ENCODE peak calls at places on chromosomes 4 and X, in four cellular contexts. X is posterior cingulate gyrus, P is NCI-H1436, T is heart right ventricle. Z is an unnamed sample.

GRCh38 chr4:36042122-36042970 is 202.0 kb downstream of the ARAP2 start:
- DNase-seq in X (no peak), P (no peak), T (no peak), Z (no peak)

GRCh38 chrX:30875957-30876356 is 13.1 kb downstream of the TAB3 start:
- DNase-seq in X (no peak), P (no peak), T (no peak), Z (no peak)

GRCh38 chr4:28759064-28759463 is 1898.4 kb downstream of the STIM2 start:
- DNase-seq in X (no peak), P (no peak), T (no peak), Z (no peak)

GRCh38 chrX:25941087-25941486 is 197.1 kb upstream of the MAGEB18 start:
- DNase-seq in X (no peak), P (no peak), T (no peak), Z (no peak)

GRCh38 chr4:77538574-77539157 is 67.0 kb upstream of the CXCL13 start:
- DNase-seq in X (no peak), P (no peak), T (no peak), Z (no peak)

GRCh38 chrX:131572372-131573014 is 28.6 kb downstream of the OR13H1 start:
- DNase-seq in X (no peak), P (no peak), T (no peak), Z (no peak)

GRCh38 chrX:123236868-123237267 is 52.8 kb downstream of the GRIA3 start:
- DNase-seq in X (no peak), P (no peak), T (no peak), Z (no peak)

GRCh38 chrX:51836823-51837222 is 56.6 kb upstream of the MAGED1 start:
- DNase-seq in X (no peak), P (no peak), T (no peak), Z (no peak)

GRCh38 chr4:10421344-10422055 is 35.7 kb downstream of the ZNF518B start:
- DNase-seq in X (no peak), P (no peak), T (no peak), Z (no peak)

GRCh38 chr4:145935253-145936141 is 3.1 kb downstream of the ZNF827 start:
- DNase-seq in X (peak), P (no peak), T (peak), Z (no peak)

GRCh38 chrX:13906103-13906502 is 89.2 kb upstream of the GPM6B start:
- DNase-seq in X (peak), P (no peak), T (no peak), Z (no peak)

GRCh38 chr4:13483142-13484044 is 747 bp downstream of the RAB28 start:
- DNase-seq in X (peak), P (no peak), T (peak), Z (no peak)

GRCh38 chr4:86508436-86508835 is 85.7 kb upstream of the PTPN13 start:
- DNase-seq in X (no peak), P (no peak), T (no peak), Z (no peak)

GRCh38 chrX:117768861-117769604 is 347.6 kb downstream of the KLHL13 start:
- DNase-seq in X (no peak), P (no peak), T (no peak), Z (peak)

GRCh38 chrX:107700802-107701201 is 72.5 kb downstream of the PRPS1 start:
- DNase-seq in X (no peak), P (no peak), T (no peak), Z (no peak)

GRCh38 chr4:113442821-113443220 is 318.7 kb downstream of the CAMK2D start:
- DNase-seq in X (no peak), P (no peak), T (no peak), Z (no peak)

GRCh38 chr4:70544279-70544870 is 26.0 kb downstream of the AMTN start:
- DNase-seq in X (no peak), P (no peak), T (no peak), Z (no peak)

GRCh38 chr4:58149404-58150085 is 1039.4 kb upstream of the IGFBP7 start:
- DNase-seq in X (no peak), P (no peak), T (no peak), Z (peak)

GRCh38 chr4:186855111-186855510 is 131.5 kb upstream of the FAT1 start:
- DNase-seq in X (no peak), P (no peak), T (no peak), Z (no peak)

GRCh38 chr4:27789768-27790167 is 929.1 kb downstream of the STIM2 start:
- DNase-seq in X (no peak), P (no peak), T (no peak), Z (no peak)

GRCh38 chr4:186651624-186652023 is 72.0 kb downstream of the FAT1 start:
- DNase-seq in X (peak), P (no peak), T (peak), Z (no peak)

GRCh38 chrX:103464071-103464773 is 55.1 kb downstream of the RAB40A start:
- DNase-seq in X (peak), P (no peak), T (peak), Z (no peak)

GRCh38 chrX:149830192-149830873 is 48.6 kb downstream of the MAGEA9 start:
- DNase-seq in X (no peak), P (no peak), T (no peak), Z (no peak)

GRCh38 chrX:48761674-48762471 is at the start of gene GLOD5:
- DNase-seq in X (no peak), P (peak), T (no peak), Z (peak)

GRCh38 chr4:108352664-108353308 is 184.1 kb upstream of the LEF1 start:
- DNase-seq in X (no peak), P (no peak), T (no peak), Z (no peak)

GRCh38 chrX:153510383-153510782 is 7.1 kb upstream of the ATP2B3 start:
- DNase-seq in X (no peak), P (no peak), T (no peak), Z (no peak)

GRCh38 chr4:98567611-98568010 is 90.8 kb downstream of the TSPAN5 start:
- DNase-seq in X (no peak), P (no peak), T (no peak), Z (no peak)